ENCODE peak calls at places on chromosome 12, in six cellular contexts. One of them, this sample, is unnamed.

GRCh38 chr12:25590021-25590721 is 37.1 kb upstream of the LMNTD1 start:
- DNase-seq in stimulated activated CD8-positive, alpha-beta memory T cell treated with anti-CD3 and anti-CD28 coated beads, Interleukin-15, amount 100 ng/mL, for 24 hours: no peak
- DNase-seq in IMR-90: no peak
- DNase-seq in tibial nerve: no peak
- DNase-seq in posterior cingulate gyrus: no peak
- DNase-seq in transverse colon: no peak
- DNase-seq in this sample: no peak

GRCh38 chr12:132966676-132967415 is 10.7 kb upstream of the ZNF605 start:
- DNase-seq in stimulated activated CD8-positive, alpha-beta memory T cell treated with anti-CD3 and anti-CD28 coated beads, Interleukin-15, amount 100 ng/mL, for 24 hours: no peak
- DNase-seq in IMR-90: no peak
- DNase-seq in tibial nerve: no peak
- DNase-seq in posterior cingulate gyrus: no peak
- DNase-seq in transverse colon: no peak
- DNase-seq in this sample: no peak

GRCh38 chr12:114018669-114019068 is 52.5 kb upstream of the RBM19 start:
- DNase-seq in stimulated activated CD8-positive, alpha-beta memory T cell treated with anti-CD3 and anti-CD28 coated beads, Interleukin-15, amount 100 ng/mL, for 24 hours: no peak
- DNase-seq in IMR-90: peak
- DNase-seq in tibial nerve: no peak
- DNase-seq in posterior cingulate gyrus: no peak
- DNase-seq in transverse colon: no peak
- DNase-seq in this sample: no peak

GRCh38 chr12:57190037-57190436 is 26.6 kb upstream of the NXPH4 start:
- DNase-seq in stimulated activated CD8-positive, alpha-beta memory T cell treated with anti-CD3 and anti-CD28 coated beads, Interleukin-15, amount 100 ng/mL, for 24 hours: no peak
- DNase-seq in IMR-90: no peak
- DNase-seq in tibial nerve: no peak
- DNase-seq in posterior cingulate gyrus: no peak
- DNase-seq in transverse colon: no peak
- DNase-seq in this sample: no peak

GRCh38 chr12:53497461-53497860 is 1.8 kb downstream of the MAP3K12 start:
- DNase-seq in stimulated activated CD8-positive, alpha-beta memory T cell treated with anti-CD3 and anti-CD28 coated beads, Interleukin-15, amount 100 ng/mL, for 24 hours: no peak
- DNase-seq in IMR-90: no peak
- DNase-seq in tibial nerve: no peak
- DNase-seq in posterior cingulate gyrus: no peak
- DNase-seq in transverse colon: no peak
- DNase-seq in this sample: no peak

GRCh38 chr12:94186461-94187237 is 38.3 kb downstream of the PLXNC1 start:
- DNase-seq in stimulated activated CD8-positive, alpha-beta memory T cell treated with anti-CD3 and anti-CD28 coated beads, Interleukin-15, amount 100 ng/mL, for 24 hours: no peak
- DNase-seq in IMR-90: peak
- DNase-seq in tibial nerve: peak
- DNase-seq in posterior cingulate gyrus: peak
- DNase-seq in transverse colon: no peak
- DNase-seq in this sample: no peak

GRCh38 chr12:88604646-88605045 is 24.4 kb upstream of the KITLG start:
- DNase-seq in stimulated activated CD8-positive, alpha-beta memory T cell treated with anti-CD3 and anti-CD28 coated beads, Interleukin-15, amount 100 ng/mL, for 24 hours: no peak
- DNase-seq in IMR-90: no peak
- DNase-seq in tibial nerve: no peak
- DNase-seq in posterior cingulate gyrus: no peak
- DNase-seq in transverse colon: no peak
- DNase-seq in this sample: no peak

GRCh38 chr12:64171715-64172114 is 50.4 kb downstream of the KICS2 start:
- DNase-seq in stimulated activated CD8-positive, alpha-beta memory T cell treated with anti-CD3 and anti-CD28 coated beads, Interleukin-15, amount 100 ng/mL, for 24 hours: no peak
- DNase-seq in IMR-90: peak
- DNase-seq in tibial nerve: no peak
- DNase-seq in posterior cingulate gyrus: no peak
- DNase-seq in transverse colon: no peak
- DNase-seq in this sample: no peak

GRCh38 chr12:42124764-42125371 is 19.8 kb downstream of the GXYLT1 start:
- DNase-seq in stimulated activated CD8-positive, alpha-beta memory T cell treated with anti-CD3 and anti-CD28 coated beads, Interleukin-15, amount 100 ng/mL, for 24 hours: no peak
- DNase-seq in IMR-90: no peak
- DNase-seq in tibial nerve: no peak
- DNase-seq in posterior cingulate gyrus: no peak
- DNase-seq in transverse colon: no peak
- DNase-seq in this sample: no peak

GRCh38 chr12:120708646-120709045 is 1.6 kb upstream of the UNC119B start:
- DNase-seq in stimulated activated CD8-positive, alpha-beta memory T cell treated with anti-CD3 and anti-CD28 coated beads, Interleukin-15, amount 100 ng/mL, for 24 hours: no peak
- DNase-seq in IMR-90: no peak
- DNase-seq in tibial nerve: no peak
- DNase-seq in posterior cingulate gyrus: no peak
- DNase-seq in transverse colon: no peak
- DNase-seq in this sample: no peak

GRCh38 chr12:62604856-62605255 is 138.2 kb downstream of the MON2 start:
- DNase-seq in stimulated activated CD8-positive, alpha-beta memory T cell treated with anti-CD3 and anti-CD28 coated beads, Interleukin-15, amount 100 ng/mL, for 24 hours: no peak
- DNase-seq in IMR-90: peak
- DNase-seq in tibial nerve: no peak
- DNase-seq in posterior cingulate gyrus: no peak
- DNase-seq in transverse colon: no peak
- DNase-seq in this sample: no peak

GRCh38 chr12:52493172-52493571 is at the start of gene KRT6A:
- DNase-seq in stimulated activated CD8-positive, alpha-beta memory T cell treated with anti-CD3 and anti-CD28 coated beads, Interleukin-15, amount 100 ng/mL, for 24 hours: no peak
- DNase-seq in IMR-90: no peak
- DNase-seq in tibial nerve: no peak
- DNase-seq in posterior cingulate gyrus: no peak
- DNase-seq in transverse colon: no peak
- DNase-seq in this sample: no peak

GRCh38 chr12:56758728-56759269 is 4.3 kb upstream of the HSD17B6 start:
- DNase-seq in stimulated activated CD8-positive, alpha-beta memory T cell treated with anti-CD3 and anti-CD28 coated beads, Interleukin-15, amount 100 ng/mL, for 24 hours: no peak
- DNase-seq in IMR-90: peak
- DNase-seq in tibial nerve: no peak
- DNase-seq in posterior cingulate gyrus: no peak
- DNase-seq in transverse colon: no peak
- DNase-seq in this sample: no peak

GRCh38 chr12:810635-811415 is 58.4 kb downstream of the WNK1 start:
- DNase-seq in stimulated activated CD8-positive, alpha-beta memory T cell treated with anti-CD3 and anti-CD28 coated beads, Interleukin-15, amount 100 ng/mL, for 24 hours: no peak
- DNase-seq in IMR-90: peak
- DNase-seq in tibial nerve: no peak
- DNase-seq in posterior cingulate gyrus: no peak
- DNase-seq in transverse colon: no peak
- DNase-seq in this sample: no peak

GRCh38 chr12:79407671-79408622 is 282.8 kb downstream of the PAWR start:
- DNase-seq in stimulated activated CD8-positive, alpha-beta memory T cell treated with anti-CD3 and anti-CD28 coated beads, Interleukin-15, amount 100 ng/mL, for 24 hours: no peak
- DNase-seq in IMR-90: peak
- DNase-seq in tibial nerve: peak
- DNase-seq in posterior cingulate gyrus: no peak
- DNase-seq in transverse colon: peak
- DNase-seq in this sample: peak

GRCh38 chr12:113867258-113867657 is 98.9 kb downstream of the RBM19 start:
- DNase-seq in stimulated activated CD8-positive, alpha-beta memory T cell treated with anti-CD3 and anti-CD28 coated beads, Interleukin-15, amount 100 ng/mL, for 24 hours: no peak
- DNase-seq in IMR-90: peak
- DNase-seq in tibial nerve: no peak
- DNase-seq in posterior cingulate gyrus: no peak
- DNase-seq in transverse colon: no peak
- DNase-seq in this sample: no peak

GRCh38 chr12:8698132-8698829 is 490 bp downstream of the RIMKLB start:
- DNase-seq in stimulated activated CD8-positive, alpha-beta memory T cell treated with anti-CD3 and anti-CD28 coated beads, Interleukin-15, amount 100 ng/mL, for 24 hours: peak
- DNase-seq in IMR-90: peak
- DNase-seq in tibial nerve: peak
- DNase-seq in posterior cingulate gyrus: peak
- DNase-seq in transverse colon: peak
- DNase-seq in this sample: no peak

GRCh38 chr12:6722863-6723262 is 983 bp upstream of the COPS7A start:
- DNase-seq in stimulated activated CD8-positive, alpha-beta memory T cell treated with anti-CD3 and anti-CD28 coated beads, Interleukin-15, amount 100 ng/mL, for 24 hours: no peak
- DNase-seq in IMR-90: no peak
- DNase-seq in tibial nerve: no peak
- DNase-seq in posterior cingulate gyrus: no peak
- DNase-seq in transverse colon: no peak
- DNase-seq in this sample: no peak